ENCODE peak calls at places on chromosome 1, in nine cellular contexts. S is HFFc6; L is CD4-positive, alpha-beta memory T cell; A is lower lobe of right lung; V is GM12892; R is occipital lobe; Z is heart left ventricle; N is Kasumi-1; M is fibroblast of the aortic adventitia. K is an unnamed sample.

GRCh38 chr1:9700340-9700739 is 48.8 kb downstream of the PIK3CD start:
- DNase-seq in A (no peak), R (no peak), M (peak; percentile 74), S (peak; percentile 90), L (no peak), V (no peak), Z (no peak), N (no peak), K (no peak)

GRCh38 chr1:90132306-90132705 is 137.4 kb downstream of the ZNF326 start:
- DNase-seq in S (no peak), N (no peak), V (no peak), Z (no peak), L (no peak), A (no peak), R (no peak), M (no peak), K (no peak)

GRCh38 chr1:41803656-41804055 is 115.1 kb downstream of the HIVEP3 start:
- DNase-seq in Z (no peak), V (no peak), R (no peak), A (no peak), N (no peak), L (no peak), M (no peak), S (no peak), K (no peak)

GRCh38 chr1:244603498-244603897 is 49.4 kb upstream of the DESI2 start:
- DNase-seq in N (peak; percentile 29), M (peak; percentile 62), R (no peak), L (peak; percentile 42), Z (no peak), S (peak; percentile 42), V (no peak), A (no peak), K (peak; percentile 23)

GRCh38 chr1:6041432-6042062 is 4.1 kb upstream of the KCNAB2 start:
- DNase-seq in S (no peak), A (peak; percentile 70), Z (no peak), L (no peak), V (peak; percentile 58), N (no peak), R (no peak), M (no peak), K (no peak)

GRCh38 chr1:38558476-38559179 is 300.9 kb downstream of the RRAGC start:
- DNase-seq in R (no peak), L (no peak), A (no peak), M (no peak), N (no peak), S (no peak), Z (no peak), V (no peak), K (no peak)

GRCh38 chr1:206658264-206658980 is 23.1 kb downstream of the DYRK3 start:
- DNase-seq in A (peak; percentile 71), N (peak; percentile 88), V (peak; percentile 78), S (no peak), L (peak; percentile 51), Z (peak; percentile 60), R (no peak), M (no peak), K (no peak)

GRCh38 chr1:204077979-204078696 is 5.2 kb downstream of the SOX13 start:
- DNase-seq in N (no peak), M (no peak), L (no peak), R (no peak), S (no peak), Z (no peak), V (no peak), A (peak; percentile 72), K (no peak)

GRCh38 chr1:3378411-3379208 is 75.9 kb upstream of the ARHGEF16 start:
- DNase-seq in R (no peak), S (no peak), L (no peak), Z (no peak), N (no peak), V (no peak), M (no peak), A (no peak), K (no peak)

GRCh38 chr1:152953761-152954160 is 6.8 kb downstream of the SPRR5 start:
- DNase-seq in M (no peak), V (no peak), Z (no peak), A (no peak), L (no peak), S (no peak), R (no peak), N (no peak), K (no peak)

GRCh38 chr1:21065851-21066250 is 110.8 kb downstream of the EIF4G3 start:
- DNase-seq in L (no peak), N (no peak), R (no peak), M (no peak), A (no peak), Z (no peak), V (no peak), S (no peak), K (no peak)

GRCh38 chr1:83077411-83077810 is 921.5 kb downstream of the TTLL7 start:
- DNase-seq in S (no peak), A (no peak), N (no peak), Z (no peak), M (no peak), V (no peak), L (no peak), R (no peak), K (no peak)

GRCh38 chr1:203153989-203154821 is 21.4 kb downstream of the MYBPH start:
- DNase-seq in Z (no peak), R (no peak), V (no peak), S (peak; percentile 79), M (no peak), A (no peak), L (no peak), N (no peak), K (no peak)

GRCh38 chr1:24126023-24126671 is 14.2 kb upstream of the MYOM3 start:
- DNase-seq in A (no peak), S (peak; percentile 29), N (no peak), L (no peak), Z (peak; percentile 36), V (no peak), R (no peak), M (peak; percentile 34), K (peak; percentile 47)

GRCh38 chr1:27816921-27817630 is 13.5 kb upstream of the PPP1R8 start:
- DNase-seq in M (peak; percentile 91), Z (peak; percentile 23), R (no peak), V (no peak), A (no peak), S (peak; percentile 45), N (no peak), L (no peak), K (no peak)

GRCh38 chr1:155479205-155479604 is 83.4 kb downstream of the ASH1L start:
- DNase-seq in R (no peak), M (peak; percentile 42), Z (no peak), S (peak; percentile 41), V (no peak), N (no peak), L (no peak), A (no peak), K (no peak)